ENCODE peak calls at places on chromosome 17, in seven cellular contexts. One of them, this sample, is unnamed.

GRCh38 chr17:82257473-82257872 is 16.0 kb downstream of the CSNK1D start:
- DNase-seq in RWPE1: no peak
- DNase-seq in astrocyte of the cerebellum: no peak
- DNase-seq in left ventricle myocardium inferior: no peak
- DNase-seq in mucosa of descending colon: no peak
- DNase-seq in pancreas: no peak
- DNase-seq in nephron progenitor cell: no peak
- DNase-seq in this sample: no peak

GRCh38 chr17:48051706-48052486 is 3.7 kb downstream of the NFE2L1 start:
- DNase-seq in RWPE1: peak
- DNase-seq in astrocyte of the cerebellum: peak
- DNase-seq in left ventricle myocardium inferior: peak
- DNase-seq in mucosa of descending colon: peak
- DNase-seq in pancreas: no peak
- DNase-seq in nephron progenitor cell: no peak
- DNase-seq in this sample: no peak

GRCh38 chr17:35713069-35713728 is 18.2 kb upstream of the RASL10B start:
- DNase-seq in RWPE1: no peak
- DNase-seq in astrocyte of the cerebellum: peak
- DNase-seq in left ventricle myocardium inferior: no peak
- DNase-seq in mucosa of descending colon: no peak
- DNase-seq in pancreas: peak
- DNase-seq in nephron progenitor cell: peak
- DNase-seq in this sample: no peak

GRCh38 chr17:68011199-68011665 is 15.0 kb upstream of the C17orf58 start:
- DNase-seq in RWPE1: peak
- DNase-seq in astrocyte of the cerebellum: no peak
- DNase-seq in left ventricle myocardium inferior: peak
- DNase-seq in mucosa of descending colon: peak
- DNase-seq in pancreas: peak
- DNase-seq in nephron progenitor cell: peak
- DNase-seq in this sample: peak

GRCh38 chr17:5759501-5759925 is 175.2 kb upstream of the NLRP1 start:
- DNase-seq in RWPE1: peak
- DNase-seq in astrocyte of the cerebellum: no peak
- DNase-seq in left ventricle myocardium inferior: no peak
- DNase-seq in mucosa of descending colon: no peak
- DNase-seq in pancreas: no peak
- DNase-seq in nephron progenitor cell: no peak
- DNase-seq in this sample: no peak

GRCh38 chr17:231966-232807 is 50.7 kb upstream of the DOC2B start:
- DNase-seq in RWPE1: no peak
- DNase-seq in astrocyte of the cerebellum: no peak
- DNase-seq in left ventricle myocardium inferior: peak
- DNase-seq in mucosa of descending colon: no peak
- DNase-seq in pancreas: no peak
- DNase-seq in nephron progenitor cell: no peak
- DNase-seq in this sample: peak

GRCh38 chr17:9350083-9350482 is 225.5 kb downstream of the STX8 start:
- DNase-seq in RWPE1: peak
- DNase-seq in astrocyte of the cerebellum: peak
- DNase-seq in left ventricle myocardium inferior: no peak
- DNase-seq in mucosa of descending colon: no peak
- DNase-seq in pancreas: no peak
- DNase-seq in nephron progenitor cell: no peak
- DNase-seq in this sample: no peak

GRCh38 chr17:65633988-65634387 is 72.5 kb upstream of the AXIN2 start:
- DNase-seq in RWPE1: no peak
- DNase-seq in astrocyte of the cerebellum: no peak
- DNase-seq in left ventricle myocardium inferior: no peak
- DNase-seq in mucosa of descending colon: peak
- DNase-seq in pancreas: no peak
- DNase-seq in nephron progenitor cell: no peak
- DNase-seq in this sample: no peak

GRCh38 chr17:83200231-83200699 is 120.9 kb downstream of the METRNL start:
- DNase-seq in RWPE1: no peak
- DNase-seq in astrocyte of the cerebellum: no peak
- DNase-seq in left ventricle myocardium inferior: peak
- DNase-seq in mucosa of descending colon: peak
- DNase-seq in pancreas: no peak
- DNase-seq in nephron progenitor cell: no peak
- DNase-seq in this sample: peak

GRCh38 chr17:77875881-77876509 is 82.5 kb upstream of the TNRC6C start:
- DNase-seq in RWPE1: no peak
- DNase-seq in astrocyte of the cerebellum: no peak
- DNase-seq in left ventricle myocardium inferior: no peak
- DNase-seq in mucosa of descending colon: no peak
- DNase-seq in pancreas: no peak
- DNase-seq in nephron progenitor cell: no peak
- DNase-seq in this sample: no peak

GRCh38 chr17:8914554-8914953 is 47.1 kb upstream of the PIK3R6 start:
- DNase-seq in RWPE1: no peak
- DNase-seq in astrocyte of the cerebellum: no peak
- DNase-seq in left ventricle myocardium inferior: no peak
- DNase-seq in mucosa of descending colon: no peak
- DNase-seq in pancreas: no peak
- DNase-seq in nephron progenitor cell: no peak
- DNase-seq in this sample: no peak

GRCh38 chr17:41284043-41284442 is 8.5 kb downstream of the KRTAP9-7 start:
- DNase-seq in RWPE1: no peak
- DNase-seq in astrocyte of the cerebellum: no peak
- DNase-seq in left ventricle myocardium inferior: no peak
- DNase-seq in mucosa of descending colon: no peak
- DNase-seq in pancreas: no peak
- DNase-seq in nephron progenitor cell: no peak
- DNase-seq in this sample: no peak

DNA sequence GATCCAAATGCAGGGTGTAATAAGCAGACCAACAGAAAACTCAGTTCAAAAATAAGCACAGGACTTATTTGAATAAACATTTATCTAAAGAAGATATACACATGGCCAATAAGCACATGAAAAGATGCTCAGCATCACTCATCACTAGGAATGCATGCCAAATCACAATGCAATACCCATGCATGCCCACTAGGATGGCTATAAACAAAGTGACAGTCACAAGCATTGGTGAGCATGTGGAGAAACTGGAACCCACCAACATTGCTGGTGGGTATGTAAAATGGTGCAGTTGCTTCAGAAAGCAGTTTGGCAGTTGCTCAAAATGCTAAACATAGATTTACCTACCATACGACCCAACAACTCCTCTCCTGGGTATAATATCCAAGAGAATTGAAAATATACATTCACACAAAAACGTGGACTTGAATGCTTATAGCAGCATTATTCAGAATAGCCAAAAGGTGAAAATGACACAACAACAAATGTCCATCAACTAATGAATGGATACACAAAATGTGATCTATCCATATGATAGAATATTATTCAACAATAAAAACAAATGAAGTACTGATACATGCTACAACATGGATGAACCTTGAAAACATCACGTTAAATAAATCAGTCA is 20.1 kb downstream of the UBE2O start:
- DNase-seq in RWPE1: no peak
- DNase-seq in astrocyte of the cerebellum: no peak
- DNase-seq in left ventricle myocardium inferior: no peak
- DNase-seq in mucosa of descending colon: no peak
- DNase-seq in pancreas: no peak
- DNase-seq in nephron progenitor cell: no peak
- DNase-seq in this sample: no peak
- TF ChIP-seq CTCF in RWPE1: peak
- TF ChIP-seq CTCF in astrocyte of the cerebellum: peak
- TF ChIP-seq CTCF in left ventricle myocardium inferior: peak
- TF ChIP-seq CTCF in mucosa of descending colon: no peak
- TF ChIP-seq CTCF in pancreas: peak
- TF ChIP-seq CTCF in nephron progenitor cell: peak
- TF ChIP-seq CTCF in this sample: peak

GRCh38 chr17:57480438-57481196 is 224.3 kb downstream of the MSI2 start:
- DNase-seq in RWPE1: peak
- DNase-seq in astrocyte of the cerebellum: peak
- DNase-seq in left ventricle myocardium inferior: no peak
- DNase-seq in mucosa of descending colon: no peak
- DNase-seq in pancreas: no peak
- DNase-seq in nephron progenitor cell: no peak
- DNase-seq in this sample: no peak

GRCh38 chr17:57478851-57479250 is 222.5 kb downstream of the MSI2 start:
- DNase-seq in RWPE1: no peak
- DNase-seq in astrocyte of the cerebellum: no peak
- DNase-seq in left ventricle myocardium inferior: no peak
- DNase-seq in mucosa of descending colon: no peak
- DNase-seq in pancreas: no peak
- DNase-seq in nephron progenitor cell: no peak
- DNase-seq in this sample: no peak

GRCh38 chr17:57478433-57478832 is 222.1 kb downstream of the MSI2 start:
- DNase-seq in RWPE1: no peak
- DNase-seq in astrocyte of the cerebellum: peak
- DNase-seq in left ventricle myocardium inferior: no peak
- DNase-seq in mucosa of descending colon: no peak
- DNase-seq in pancreas: no peak
- DNase-seq in nephron progenitor cell: no peak
- DNase-seq in this sample: no peak

GRCh38 chr17:57475786-57476185 is 219.5 kb downstream of the MSI2 start:
- DNase-seq in RWPE1: no peak
- DNase-seq in astrocyte of the cerebellum: no peak
- DNase-seq in left ventricle myocardium inferior: no peak
- DNase-seq in mucosa of descending colon: no peak
- DNase-seq in pancreas: no peak
- DNase-seq in nephron progenitor cell: no peak
- DNase-seq in this sample: no peak

DNA sequence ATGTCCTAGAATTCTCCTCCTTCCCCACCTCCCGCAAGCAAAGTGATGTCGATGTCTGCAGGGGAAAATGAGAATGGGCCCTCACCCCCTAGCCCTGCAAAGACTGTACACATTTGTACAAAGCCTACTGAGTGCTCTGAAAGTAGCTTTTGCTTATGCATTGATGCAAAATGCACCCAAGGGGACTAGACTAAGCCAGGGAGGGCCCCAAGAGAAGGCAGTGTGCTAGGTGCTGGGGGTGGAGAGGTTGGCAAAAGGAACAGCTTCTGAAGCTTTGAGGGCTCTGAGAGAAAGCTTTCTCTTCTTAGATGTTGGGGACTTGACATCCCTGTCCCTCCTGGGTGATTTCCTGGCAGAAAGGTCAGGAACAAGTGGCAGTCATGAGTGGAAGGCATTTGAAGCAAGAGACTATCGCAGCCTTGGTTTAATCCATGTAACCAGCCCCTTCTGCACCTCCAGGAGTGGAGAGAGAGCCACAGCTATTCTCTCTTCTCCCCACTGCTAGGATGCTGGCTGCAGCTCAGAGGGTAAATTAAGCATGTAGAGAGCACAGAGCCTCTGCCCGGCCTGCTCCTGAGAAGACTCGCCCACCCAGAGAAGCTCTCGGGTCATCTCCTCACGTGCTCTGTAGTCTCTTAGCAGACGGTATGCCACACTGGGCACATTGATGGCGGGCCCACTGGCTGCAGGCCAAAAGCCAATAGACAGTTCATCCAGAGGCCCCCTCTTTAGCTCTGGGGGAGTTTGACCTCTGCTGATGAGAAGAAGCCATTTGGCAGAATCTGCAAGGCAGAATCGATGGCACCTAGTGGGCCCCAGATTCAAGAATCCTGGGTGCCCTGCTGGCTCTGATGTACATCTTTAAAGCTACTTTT is 221.4 kb downstream of the MSI2 start:
- DNase-seq in RWPE1: no peak
- DNase-seq in astrocyte of the cerebellum: no peak
- DNase-seq in left ventricle myocardium inferior: no peak
- DNase-seq in mucosa of descending colon: no peak
- DNase-seq in pancreas: no peak
- DNase-seq in nephron progenitor cell: no peak
- DNase-seq in this sample: no peak
- TF ChIP-seq CTCF in RWPE1: no peak
- TF ChIP-seq CTCF in astrocyte of the cerebellum: no peak
- TF ChIP-seq CTCF in left ventricle myocardium inferior: no peak
- TF ChIP-seq CTCF in mucosa of descending colon: no peak
- TF ChIP-seq CTCF in pancreas: no peak
- TF ChIP-seq CTCF in nephron progenitor cell: no peak
- TF ChIP-seq CTCF in this sample: no peak

DNA sequence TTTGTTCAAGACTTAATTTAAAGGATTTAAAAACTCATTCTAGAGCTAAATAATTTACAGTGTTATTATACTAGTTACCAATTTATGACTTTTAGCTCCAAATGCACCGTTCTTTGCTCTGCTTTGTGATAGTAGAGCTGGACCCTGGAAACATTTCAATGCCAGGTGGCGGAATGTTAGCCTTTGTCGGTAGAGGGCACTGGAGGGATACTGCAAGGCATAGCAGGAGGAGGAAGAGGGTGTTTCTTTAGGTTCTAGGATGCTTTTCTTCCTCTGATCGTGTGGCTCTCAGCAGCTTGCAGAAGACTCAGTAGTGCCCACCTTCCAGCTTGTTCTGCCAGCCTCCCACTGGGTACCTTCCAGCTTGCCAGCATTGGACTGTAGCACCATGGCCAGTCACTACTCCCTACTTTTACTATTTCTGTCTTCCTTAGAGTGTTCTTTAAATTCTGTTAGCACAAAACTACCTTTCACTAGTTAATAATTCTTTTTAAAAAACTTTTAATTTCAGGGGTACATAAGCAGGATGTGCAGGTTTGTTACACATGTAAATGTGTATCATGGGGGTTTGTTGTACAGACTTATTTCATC is 325.3 kb downstream of the UTP18 start:
- DNase-seq in RWPE1: peak
- DNase-seq in astrocyte of the cerebellum: no peak
- DNase-seq in left ventricle myocardium inferior: no peak
- DNase-seq in mucosa of descending colon: peak
- DNase-seq in pancreas: peak
- DNase-seq in nephron progenitor cell: peak
- DNase-seq in this sample: no peak
- TF ChIP-seq CTCF in RWPE1: peak
- TF ChIP-seq CTCF in astrocyte of the cerebellum: peak
- TF ChIP-seq CTCF in left ventricle myocardium inferior: peak
- TF ChIP-seq CTCF in mucosa of descending colon: no peak
- TF ChIP-seq CTCF in pancreas: no peak
- TF ChIP-seq CTCF in nephron progenitor cell: peak
- TF ChIP-seq CTCF in this sample: peak

DNA sequence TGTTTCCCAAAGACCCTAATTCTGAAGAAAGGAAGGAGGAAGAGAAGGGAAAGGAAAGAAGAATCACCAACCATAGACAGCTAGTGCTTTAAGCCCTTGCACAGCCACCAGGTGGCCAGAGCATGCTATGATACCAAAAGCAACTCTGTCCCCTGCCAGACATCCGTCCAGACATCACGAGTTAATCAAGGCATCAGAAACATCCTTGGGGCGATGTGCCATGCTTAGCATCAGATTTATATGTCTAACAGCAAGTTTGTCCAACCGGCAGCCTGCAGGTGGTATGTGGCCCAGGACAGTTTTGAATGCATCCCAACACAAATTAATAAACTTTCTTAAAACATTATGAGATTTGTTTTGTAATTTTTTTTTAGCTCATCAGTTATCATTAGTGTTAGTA is 2.9 kb upstream of the CRYBA1 start:
- DNase-seq in RWPE1: no peak
- DNase-seq in astrocyte of the cerebellum: no peak
- DNase-seq in left ventricle myocardium inferior: no peak
- DNase-seq in mucosa of descending colon: no peak
- DNase-seq in pancreas: no peak
- DNase-seq in nephron progenitor cell: no peak
- DNase-seq in this sample: no peak
- TF ChIP-seq CTCF in RWPE1: peak
- TF ChIP-seq CTCF in astrocyte of the cerebellum: peak
- TF ChIP-seq CTCF in left ventricle myocardium inferior: peak
- TF ChIP-seq CTCF in mucosa of descending colon: no peak
- TF ChIP-seq CTCF in pancreas: no peak
- TF ChIP-seq CTCF in nephron progenitor cell: peak
- TF ChIP-seq CTCF in this sample: peak

This sample was measured in chondrocyte.